ENCODE peak calls at places on chromosomes 3 and 15, in seven cellular contexts. V, K, I, F, O, U and N are unnamed samples. For H3K27me3, the result is how much of the 10 kb centered on the place peaks cover.

GRCh38 chr15:58484794-58485600 is 53.2 kb downstream of the LIPC start:
- DNase-seq in V (no peak), K (no peak), I (no peak), F (no peak), O (no peak), U (no peak), N (no peak)

GRCh38 chr15:58536414-58536813 is 104.6 kb downstream of the LIPC start:
- DNase-seq in V (no peak), K (peak), I (no peak), F (no peak), O (no peak), U (no peak), N (no peak)

GRCh38 chr3:123762805-123763204 is 121.3 kb downstream of the MYLK start:
- DNase-seq in V (no peak), K (no peak), I (no peak), F (no peak), O (no peak), U (no peak), N (no peak)

GRCh38 chr3:147655236-147655635 is 246.1 kb downstream of the ZIC1 start:
- DNase-seq in V (peak), K (no peak), I (peak), F (no peak), O (no peak), U (no peak), N (no peak)

GRCh38 chr15:88249220-88249619 is 7.3 kb downstream of the NTRK3 start:
- DNase-seq in V (peak), K (no peak), I (no peak), F (no peak), O (no peak), U (no peak), N (no peak)

GRCh38 chr3:52436500-52437106 is 8.3 kb downstream of the SEMA3G start:
- DNase-seq in V (peak), K (peak), I (no peak), F (no peak), O (no peak), U (peak), N (no peak)

GRCh38 chr3:66928252-66928651 is 69.9 kb upstream of the KBTBD8 start:
- DNase-seq in V (no peak), K (no peak), I (no peak), F (no peak), O (no peak), U (no peak), N (no peak)

GRCh38 chr3:172550347-172550943 is 27.2 kb upstream of the TNFSF10 start:
- DNase-seq in V (peak), K (no peak), I (peak), F (no peak), O (no peak), U (no peak), N (peak)

GRCh38 chr3:184176377-184177330 is 2.0 kb downstream of the AP2M1 start:
- DNase-seq in V (peak), K (peak), I (peak), F (no peak), O (peak), U (peak), N (no peak)

GRCh38 chr3:73179601-73180000 is 118.1 kb downstream of the EBLN2 start:
- DNase-seq in V (no peak), K (no peak), I (no peak), F (no peak), O (no peak), U (no peak), N (no peak)

GRCh38 chr15:70234256-70234965 is 136.7 kb upstream of the TLE3 start:
- DNase-seq in V (peak), K (peak), I (peak), F (no peak), O (no peak), U (no peak), N (no peak)

GRCh38 chr15:85764649-85765277 is 30.0 kb downstream of the KLHL25 start:
- DNase-seq in V (peak), K (no peak), I (no peak), F (no peak), O (no peak), U (no peak), N (no peak)

GRCh38 chr15:40722354-40722753 is 27.4 kb downstream of the RAD51 start:
- DNase-seq in V (no peak), K (no peak), I (no peak), F (no peak), O (no peak), U (no peak), N (no peak)

GRCh38 chr3:43867673-43868072 is 176.9 kb downstream of the ABHD5 start:
- DNase-seq in V (peak), K (no peak), I (peak), F (no peak), O (no peak), U (no peak), N (no peak)

GRCh38 chr3:172685331-172686214 is 25.3 kb downstream of the NCEH1 start:
- DNase-seq in V (peak), K (no peak), I (peak), F (no peak), O (no peak), U (no peak), N (no peak)

GRCh38 chr3:126523745-126524428 is at the start of gene CHST13:
- DNase-seq in V (peak), K (peak), I (no peak), F (no peak), O (peak), U (no peak), N (no peak)

GRCh38 chr3:78994174-78995027 is 773.4 kb downstream of the ROBO1 start:
- DNase-seq in V (no peak), K (no peak), I (peak), F (no peak), O (no peak), U (no peak), N (no peak)

GRCh38 chr3:186442162-186442561 is 80.1 kb upstream of the DGKG start:
- DNase-seq in V (peak), K (peak), I (no peak), F (no peak), O (no peak), U (no peak), N (no peak)

GRCh38 chr3:143644370-143645089 is 203.7 kb downstream of the SLC9A9 start:
- DNase-seq in V (peak), K (peak), I (peak), F (peak), O (no peak), U (no peak), N (no peak)

GRCh38 chr3:161413127-161413854 is 42.0 kb upstream of the SPTSSB start:
- DNase-seq in V (peak), K (peak), I (peak), F (no peak), O (peak), U (peak), N (no peak)

GRCh38 chr3:160169139-160169830 is 55.9 kb upstream of the C3orf80 start:
- DNase-seq in V (peak), K (no peak), I (peak), F (no peak), O (no peak), U (no peak), N (no peak)

GRCh38 chr3:167406876-167407492 is 26.9 kb upstream of the ZBBX start:
- DNase-seq in V (peak), K (no peak), I (peak), F (peak), O (no peak), U (no peak), N (no peak)

GRCh38 chr15:34437687-34438086 is at the start of gene GOLGA8A:
- DNase-seq in V (peak), K (no peak), I (peak), F (peak), O (peak), U (peak), N (peak)

GRCh38 chr15:67051088-67051659 is 14.2 kb upstream of the SMAD3 start:
- DNase-seq in V (no peak), K (no peak), I (no peak), F (no peak), O (no peak), U (no peak), N (no peak)

GRCh38 chr3:123546133-123546755 is 38.6 kb downstream of the HACD2 start:
- DNase-seq in V (peak), K (no peak), I (peak), F (no peak), O (no peak), U (no peak), N (no peak)

GRCh38 chr3:128956440-128956839 is 37.4 kb downstream of the CFAP92 start:
- DNase-seq in V (no peak), K (no peak), I (no peak), F (no peak), O (no peak), U (no peak), N (no peak)

GRCh38 chr15:63879211-63879610 is 45.5 kb upstream of the HERC1 start:
- DNase-seq in V (no peak), K (no peak), I (no peak), F (no peak), O (no peak), U (no peak), N (no peak)

GRCh38 chr3:94043285-94043684 is 14.9 kb upstream of the STX19 start:
- DNase-seq in V (no peak), K (no peak), I (no peak), F (no peak), O (no peak), U (no peak), N (no peak)

GRCh38 chr3:43699864-43700263 is 9.1 kb downstream of the ABHD5 start:
- DNase-seq in V (no peak), K (no peak), I (peak), F (no peak), O (no peak), U (no peak), N (no peak)

GRCh38 chr3:141302364-141303141 is 65.8 kb upstream of the ZBTB38 start:
- DNase-seq in V (peak), K (no peak), I (peak), F (no peak), O (no peak), U (no peak), N (no peak)

GRCh38 chr15:31268108-31268501 is 58.5 kb upstream of the KLF13 start:
- DNase-seq in V (no peak), K (peak), I (no peak), F (peak), O (no peak), U (peak), N (no peak)

GRCh38 chr15:86002444-86002843 is 77.2 kb upstream of the AGBL1 start:
- DNase-seq in V (no peak), K (no peak), I (no peak), F (no peak), O (no peak), U (no peak), N (no peak)

GRCh38 chr15:64191971-64192830 is 29.4 kb upstream of the PPIB start:
- DNase-seq in V (no peak), K (no peak), I (no peak), F (no peak), O (no peak), U (no peak), N (no peak)

GRCh38 chr15:72168131-72168825 is 29.3 kb downstream of the GRAMD2A start:
- DNase-seq in V (peak), K (no peak), I (peak), F (peak), O (no peak), U (no peak), N (no peak)

GRCh38 chr3:169769287-169770181 is at the start of gene ACTRT3:
- DNase-seq in V (peak), K (peak), I (peak), F (peak), O (peak), U (peak), N (peak)

GRCh38 chr3:100630664-100631063 is 21.3 kb downstream of the ADGRG7 start:
- DNase-seq in V (no peak), K (no peak), I (no peak), F (no peak), O (no peak), U (no peak), N (no peak)

GRCh38 chr3:43786102-43786952 is 95.6 kb downstream of the ABHD5 start:
- DNase-seq in V (no peak), K (no peak), I (no peak), F (no peak), O (no peak), U (no peak), N (no peak)

DNA sequence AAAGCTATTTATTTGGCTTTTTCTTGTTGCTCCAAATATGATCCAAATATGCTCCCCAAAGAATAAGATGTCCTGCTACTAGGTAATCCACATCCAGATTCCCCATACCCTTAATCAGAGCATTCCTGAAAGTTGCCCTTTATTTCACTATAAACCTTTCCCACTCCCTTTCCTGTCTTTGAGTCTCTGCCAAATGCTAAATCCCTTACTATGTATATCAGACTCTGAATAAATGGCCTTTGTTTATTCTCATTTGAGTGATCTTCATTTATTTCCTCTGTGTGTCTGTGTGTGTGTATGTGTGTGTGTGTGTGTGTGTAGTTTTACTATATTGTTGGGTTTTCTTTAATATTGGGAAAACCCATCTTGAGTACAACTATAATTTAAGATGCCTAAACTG is 7.0 kb upstream of the SPICE1 start:
- DNase-seq in V (no peak), K (no peak), I (no peak), F (no peak), O (no peak), U (no peak), N (no peak)
- H3K27me3 ChIP-seq in V (half or more), K (under half), I (under half), F (under half), O (under half), U (under half), N (under half)

GRCh38 chr15:65355173-65355982 is 22.4 kb downstream of the IGDCC3 start:
- DNase-seq in V (no peak), K (no peak), I (no peak), F (no peak), O (no peak), U (no peak), N (no peak)

GRCh38 chr15:65361708-65362459 is 15.9 kb downstream of the IGDCC3 start:
- DNase-seq in V (no peak), K (no peak), I (no peak), F (no peak), O (no peak), U (no peak), N (no peak)

GRCh38 chr15:65354835-65355172 is 23.0 kb downstream of the IGDCC3 start:
- DNase-seq in V (no peak), K (no peak), I (no peak), F (no peak), O (no peak), U (no peak), N (no peak)

DNA sequence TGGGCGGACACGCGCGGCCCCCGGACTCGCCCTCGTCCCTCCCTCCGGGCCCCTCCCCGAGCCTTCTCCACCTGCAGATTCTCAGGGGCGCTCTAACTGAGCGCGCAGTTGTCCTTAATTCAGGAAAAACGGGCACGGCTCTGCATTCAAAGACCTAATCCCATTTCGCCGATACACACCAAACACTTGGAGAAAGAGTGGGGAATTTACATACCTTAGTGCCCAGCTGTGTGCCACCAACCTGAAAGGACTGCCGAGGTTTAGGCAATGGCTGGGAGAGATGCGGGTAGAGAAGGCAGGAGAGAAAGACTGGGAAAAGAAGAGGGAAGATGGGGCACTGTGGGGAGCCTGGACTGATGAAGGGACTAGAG is 21.8 kb downstream of the IGDCC3 start:
- DNase-seq in V (no peak), K (no peak), I (no peak), F (no peak), O (no peak), U (no peak), N (no peak)
- H3K27me3 ChIP-seq in V (under half), K (under half), I (under half), F (under half), O (under half), U (under half), N (under half)

GRCh38 chr3:46884929-46885328 is 7.4 kb downstream of the PTH1R start:
- DNase-seq in V (no peak), K (no peak), I (no peak), F (no peak), O (no peak), U (no peak), N (no peak)
- H3K27me3 ChIP-seq in V (under half), K (under half), I (under half), F (under half), O (under half), U (under half), N (under half)

GRCh38 chr15:89745768-89746167 is 5.3 kb downstream of the MESP1 start:
- DNase-seq in V (no peak), K (no peak), I (no peak), F (no peak), O (no peak), U (no peak), N (no peak)
- H3K27me3 ChIP-seq in V (under half), K (under half), I (under half), F (under half), O (under half), U (under half), N (under half)

GRCh38 chr15:36278219-36278618 is 301.2 kb upstream of the CDIN1 start:
- DNase-seq in V (peak), K (no peak), I (peak), F (no peak), O (no peak), U (no peak), N (no peak)

GRCh38 chr15:36271048-36271447 is 308.4 kb upstream of the CDIN1 start:
- DNase-seq in V (no peak), K (no peak), I (no peak), F (no peak), O (no peak), U (no peak), N (no peak)

GRCh38 chr15:36275656-36276055 is 303.8 kb upstream of the CDIN1 start:
- DNase-seq in V (no peak), K (no peak), I (no peak), F (no peak), O (no peak), U (no peak), N (no peak)
- H3K27me3 ChIP-seq in V (under half), K (under half), I (under half), F (under half), O (under half), U (under half), N (under half)

GRCh38 chr15:38613085-38613484 is 48.5 kb upstream of the RASGRP1 start:
- DNase-seq in V (no peak), K (no peak), I (no peak), F (no peak), O (no peak), U (no peak), N (no peak)
- H3K27me3 ChIP-seq in V (under half), K (under half), I (under half), F (under half), O (under half), U (under half), N (under half)

GRCh38 chr15:101562428-101563059 is 73.0 kb upstream of the PCSK6 start:
- DNase-seq in V (no peak), K (no peak), I (no peak), F (no peak), O (no peak), U (no peak), N (no peak)
- H3K27me3 ChIP-seq in V (under half), K (under half), I (under half), F (under half), O (under half), U (under half), N (under half)

GRCh38 chr3:46468758-46469600 is 4.3 kb upstream of the LTF start:
- DNase-seq in V (no peak), K (peak), I (no peak), F (no peak), O (no peak), U (peak), N (no peak)
- H3K27me3 ChIP-seq in V (under half), K (under half), I (under half), F (under half), O (under half), U (under half), N (under half)